ENCODE peak calls at places on chromosomes 12 and 14, in ten cellular contexts. A, W, D, K, H, E, T, S, U and N are unnamed samples.

GRCh38 chr12:53966070-53966384 is 6.9 kb upstream of the HOXC11 start:
- DNase-seq in U (no peak), W (no peak), S (no peak), T (no peak), A (no peak), K (no peak), E (no peak), D (no peak), H (no peak), N (no peak)

GRCh38 chr12:61848893-61849292 is 411.3 kb upstream of the USP15 start:
- DNase-seq in E (no peak), U (no peak), S (no peak), D (no peak), W (no peak), T (no peak), K (no peak), H (no peak), A (no peak), N (no peak)

GRCh38 chr14:81172353-81172752 is 48.4 kb downstream of the GTF2A1 start:
- DNase-seq in A (no peak), T (no peak), E (peak; percentile 30), U (no peak), H (no peak), K (no peak), S (no peak), D (no peak), W (no peak), N (no peak)

GRCh38 chr14:100375273-100375962 is 52.3 kb downstream of the SLC25A47 start:
- DNase-seq in A (peak; percentile 98), D (no peak), U (peak; percentile 85), T (peak; percentile 79), S (no peak), E (peak; percentile 99), H (no peak), W (peak; percentile 86), K (peak; percentile 80), N (peak; percentile 64)

GRCh38 chr14:85554106-85554505 is 24.2 kb downstream of the FLRT2 start:
- DNase-seq in A (no peak), K (no peak), H (no peak), S (no peak), W (no peak), E (peak; percentile 53), U (no peak), D (no peak), T (no peak), N (no peak)

GRCh38 chr14:70822706-70823185 is 13.4 kb upstream of the MAP3K9 start:
- DNase-seq in A (no peak), E (peak; percentile 2), K (peak; percentile 46), S (no peak), W (peak; percentile 32), T (peak; percentile 43), D (peak; percentile 52), H (peak; percentile 63), U (peak; percentile 40), N (peak; percentile 39)

GRCh38 chr14:23877111-23877510 is 76.5 kb upstream of the DHRS4 start:
- DNase-seq in K (no peak), E (no peak), W (no peak), A (no peak), U (no peak), T (no peak), D (no peak), H (no peak), S (no peak), N (no peak)

GRCh38 chr12:57178213-57178612 is 30.8 kb upstream of the LRP1-AS start:
- DNase-seq in H (no peak), K (peak; percentile 48), T (no peak), S (no peak), U (no peak), D (no peak), A (no peak), E (no peak), W (no peak), N (no peak)

DNA sequence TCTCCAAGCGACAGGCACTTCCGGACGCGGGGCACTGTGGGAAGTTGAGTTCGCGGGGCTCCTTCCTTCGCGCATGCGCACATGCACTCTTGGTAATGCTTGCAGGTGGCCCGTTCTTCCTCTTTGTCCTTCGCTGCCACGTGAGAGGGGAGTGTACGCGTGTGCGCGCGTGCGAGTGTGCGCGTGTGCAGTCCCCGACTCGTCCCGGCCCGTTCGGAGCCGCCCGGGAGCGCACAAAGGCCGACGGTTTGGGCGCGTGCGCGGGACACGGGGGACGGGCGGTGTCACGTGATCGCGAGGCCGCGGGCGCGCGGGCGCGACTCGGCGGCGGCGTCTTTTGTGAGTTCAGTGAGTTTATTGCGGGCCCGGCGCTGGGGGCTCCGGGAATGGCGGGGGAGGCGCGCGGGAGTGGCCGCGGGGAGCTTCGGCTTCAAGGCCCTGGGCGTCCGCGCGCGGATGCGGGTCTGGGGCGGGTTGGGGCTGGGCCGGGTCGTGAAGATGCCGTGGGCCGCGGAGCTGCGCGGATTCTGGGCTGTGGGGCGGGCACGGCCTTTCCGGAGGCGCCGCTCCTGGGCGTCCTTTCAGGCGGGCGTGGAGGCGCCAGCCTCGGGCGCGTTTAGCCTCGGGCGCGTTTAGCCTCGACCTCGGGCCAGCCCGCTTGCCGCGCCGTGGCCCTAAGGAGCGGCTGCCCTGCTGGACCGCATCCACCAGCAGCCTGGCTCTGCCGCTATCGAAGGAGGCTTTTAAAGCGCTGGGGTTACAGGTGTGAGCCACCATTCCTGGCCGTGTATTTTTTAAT is at the start of gene ZNF84:
- DNase-seq in W (peak; percentile 96), T (peak; percentile 95), A (peak; percentile 99), E (peak; percentile 98), S (peak; percentile 92), D (peak; percentile 86), U (peak; percentile 98), K (peak; percentile 98), H (peak; percentile 98), N (peak; percentile 98)
- H3K9me3 ChIP-seq in W (peaks cover 57% of the 10 kb centered on the region), T (peaks cover 66% of the 10 kb centered on the region), A (peaks cover 5% of the 10 kb centered on the region), E (peaks cover 36% of the 10 kb centered on the region), S (peaks cover 27% of the 10 kb centered on the region), D (peaks cover 89% of the 10 kb centered on the region), U (peaks cover 81% of the 10 kb centered on the region), K (peaks cover 54% of the 10 kb centered on the region), H (peaks cover 41% of the 10 kb centered on the region), N (no peaks in the 10 kb centered on the region)

GRCh38 chr12:131047789-131048610 is 94.3 kb downstream of the ADGRD1 start:
- DNase-seq in K (peak; percentile 54), A (no peak), E (no peak), U (no peak), W (peak; percentile 78), T (peak; percentile 58), H (peak; percentile 58), D (no peak), S (no peak), N (no peak)
- H3K9me3 ChIP-seq in K (no peaks in the 10 kb centered on the region), A (no peaks in the 10 kb centered on the region), E (peaks cover 51% of the 10 kb centered on the region), U (no peaks in the 10 kb centered on the region), W (no peaks in the 10 kb centered on the region), T (no peaks in the 10 kb centered on the region), H (no peaks in the 10 kb centered on the region), D (no peaks in the 10 kb centered on the region), S (no peaks in the 10 kb centered on the region), N (no peaks in the 10 kb centered on the region)

GRCh38 chr12:34306133-34306830 is 284.0 kb downstream of the ALG10 start:
- DNase-seq in H (no peak), K (no peak), U (no peak), D (no peak), T (no peak), W (no peak), A (no peak), S (no peak), E (no peak), N (no peak)

DNA sequence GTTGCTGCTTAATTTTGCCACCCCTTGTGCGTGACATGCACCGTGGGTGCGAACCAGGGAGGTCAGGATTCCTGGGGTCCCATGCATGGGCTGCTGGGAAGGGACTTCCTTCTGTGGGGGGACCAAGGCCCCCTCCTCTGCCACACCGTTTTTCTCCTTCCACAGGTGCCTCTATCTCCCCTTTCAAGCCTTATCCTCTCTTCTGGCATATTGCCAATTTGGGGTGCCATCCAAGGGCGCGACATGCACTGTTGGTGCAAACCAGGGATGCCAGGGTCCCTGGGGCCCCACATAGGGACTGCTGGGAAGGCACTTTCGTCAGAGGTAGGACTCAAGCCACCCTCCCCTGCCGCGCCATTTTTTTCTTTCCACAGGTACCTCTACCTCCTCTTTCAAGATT is 289.0 kb downstream of the ALG10 start:
- DNase-seq in U (no peak), D (no peak), A (no peak), E (no peak), K (no peak), T (no peak), S (no peak), H (no peak), W (no peak), N (no peak)
- H3K9me3 ChIP-seq in U (peaks cover 95% of the 10 kb centered on the region), D (no peaks in the 10 kb centered on the region), A (no peaks in the 10 kb centered on the region), E (peaks cover 67% of the 10 kb centered on the region), K (peaks cover 97% of the 10 kb centered on the region), T (peaks cover 59% of the 10 kb centered on the region), S (no peaks in the 10 kb centered on the region), H (no peaks in the 10 kb centered on the region), W (no peaks in the 10 kb centered on the region), N (no peaks in the 10 kb centered on the region)

GRCh38 chr14:105913221-105913620 is 386.8 kb downstream of the TMEM121 start:
- DNase-seq in D (no peak), H (no peak), T (no peak), K (peak; percentile 13), U (no peak), E (no peak), S (no peak), W (no peak), A (no peak), N (no peak)

GRCh38 chr14:105912641-105913180 is 386.3 kb downstream of the TMEM121 start:
- DNase-seq in U (no peak), T (peak; percentile 4), S (no peak), K (peak; percentile 19), E (no peak), A (no peak), H (no peak), D (no peak), W (no peak), N (no peak)

GRCh38 chr14:105910426-105910825 is 384.0 kb downstream of the TMEM121 start:
- DNase-seq in T (no peak), S (no peak), E (no peak), A (no peak), K (peak; percentile 22), W (no peak), H (no peak), D (no peak), U (no peak), N (no peak)

GRCh38 chr14:105909046-105909827 is 382.9 kb downstream of the TMEM121 start:
- DNase-seq in E (no peak), A (no peak), H (no peak), S (no peak), K (peak; percentile 28), D (no peak), W (no peak), U (no peak), T (no peak), N (no peak)

DNA sequence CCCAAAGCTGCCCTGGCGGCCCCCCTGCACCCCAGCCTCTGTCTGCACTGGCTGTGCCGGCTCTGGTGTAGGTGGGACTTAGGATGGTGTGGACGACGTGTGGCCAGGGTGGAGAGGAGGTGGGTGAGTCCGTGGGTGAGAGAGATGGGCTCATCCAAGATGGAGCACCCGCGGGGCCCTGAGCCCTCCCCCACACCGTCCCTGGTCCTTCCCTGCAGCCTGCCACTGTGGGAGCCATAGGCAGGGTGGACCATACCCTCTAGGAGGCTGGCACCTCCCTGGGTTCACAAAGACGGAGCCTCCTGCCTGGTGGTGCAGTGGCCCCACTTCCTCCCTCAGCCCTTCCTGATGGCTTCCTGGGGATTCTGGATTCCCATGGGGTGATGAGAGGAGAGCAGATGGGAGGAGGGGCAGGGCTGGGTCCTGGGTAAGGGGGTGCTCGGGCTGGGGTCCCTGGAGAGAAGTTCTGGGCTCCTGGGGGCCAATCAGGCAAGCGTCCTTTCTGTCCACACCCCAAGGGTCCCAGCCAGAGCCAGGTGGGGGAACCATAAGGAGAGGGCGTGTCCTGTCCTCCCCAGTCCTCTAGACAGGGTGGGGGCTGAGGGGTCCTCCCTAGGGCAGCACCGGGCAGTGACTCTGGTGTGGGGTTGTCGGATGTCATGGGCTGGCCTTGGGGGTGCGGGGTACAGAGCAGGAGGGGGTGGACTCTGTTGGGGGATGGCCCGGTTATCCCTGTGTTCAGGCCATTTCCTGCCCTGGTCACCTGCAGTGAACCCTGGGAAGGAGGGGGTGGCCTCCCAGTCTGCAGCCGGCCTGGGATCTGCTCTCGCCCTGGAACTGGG is 384.8 kb downstream of the TMEM121 start:
- DNase-seq in W (no peak), S (no peak), D (no peak), H (no peak), E (no peak), K (peak; percentile 26), A (no peak), U (no peak), T (no peak), N (no peak)
- H3K9me3 ChIP-seq in W (peaks cover 5% of the 10 kb centered on the region), S (no peaks in the 10 kb centered on the region), D (no peaks in the 10 kb centered on the region), H (peaks cover 2% of the 10 kb centered on the region), E (peaks cover 36% of the 10 kb centered on the region), K (no peaks in the 10 kb centered on the region), A (no peaks in the 10 kb centered on the region), U (peaks cover 9% of the 10 kb centered on the region), T (peaks cover 19% of the 10 kb centered on the region), N (no peaks in the 10 kb centered on the region)